ENCODE peak calls at places on chromosomes 3 and 15, in eight cellular contexts. W is GF-D8; V is osteocyte; U is DMS153; C is dorsolateral prefrontal cortex; S is foreskin fibroblast; I is stimulated activated CD8-positive, alpha-beta memory T cell treated with anti-CD3 and anti-CD28 coated beads, Interleukin-15, amount 100 ng/mL, for 24 hours; P is NCI-H2081. A is an unnamed sample.

GRCh38 chr3:31389939-31390338 is 142.8 kb upstream of the STT3B start:
- DNase-seq in C (no peak), P (no peak), W (no peak), S (no peak), I (no peak), U (no peak), V (no peak), A (no peak)

GRCh38 chr3:36606871-36607765 is 157.2 kb downstream of the DCLK3 start:
- DNase-seq in V (no peak), W (no peak), I (no peak), P (peak; percentile 18), S (no peak), U (peak; percentile 86), C (no peak), A (no peak)

GRCh38 chr15:55791576-55792400 is 48.8 kb upstream of the PRTG start:
- DNase-seq in P (peak; percentile 21), C (no peak), U (peak; percentile 54), S (peak; percentile 71), W (no peak), I (no peak), V (no peak), A (peak; percentile 41)

GRCh38 chr3:46932455-46933225 is 43.9 kb downstream of the CCDC12 start:
- DNase-seq in P (no peak), V (no peak), U (no peak), C (peak; percentile 23), W (no peak), S (no peak), I (no peak), A (no peak)

GRCh38 chr15:39172380-39173281 is 408.2 kb upstream of the THBS1 start:
- DNase-seq in P (no peak), I (no peak), W (no peak), S (peak; percentile 38), V (peak; percentile 85), C (peak; percentile 31), U (no peak), A (peak; percentile 63)

GRCh38 chr3:175489406-175489805 is 630.3 kb downstream of the NAALADL2 start:
- DNase-seq in V (no peak), S (no peak), I (no peak), P (no peak), U (no peak), W (no peak), C (no peak), A (no peak)

GRCh38 chr3:179969525-179969924 is 67.2 kb downstream of the PEX5L start:
- DNase-seq in V (no peak), I (no peak), C (no peak), W (no peak), U (no peak), P (no peak), S (peak; percentile 0), A (peak; percentile 62)

GRCh38 chr15:42083605-42083908 is 10.8 kb downstream of the PLA2G4D start:
- DNase-seq in V (no peak), C (no peak), S (no peak), W (no peak), U (no peak), P (no peak), I (no peak), A (no peak)

GRCh38 chr15:40114218-40114617 is 5.5 kb upstream of the BMF start:
- DNase-seq in S (no peak), U (no peak), I (no peak), V (no peak), P (no peak), C (no peak), W (no peak), A (no peak)

GRCh38 chr3:11784962-11785361 is 61.7 kb downstream of the TAMM41 start:
- DNase-seq in I (no peak), U (no peak), V (no peak), S (no peak), C (no peak), P (no peak), W (no peak), A (no peak)

GRCh38 chr15:94858449-94858848 is 627.1 kb downstream of the MCTP2 start:
- DNase-seq in W (no peak), P (no peak), U (no peak), V (no peak), C (no peak), I (no peak), S (no peak), A (no peak)

GRCh38 chr3:6844723-6845122 is 16.2 kb upstream of the GRM7 start:
- DNase-seq in S (no peak), U (no peak), P (no peak), W (no peak), C (no peak), I (no peak), V (no peak), A (no peak)

GRCh38 chr15:89122532-89123525 is 34.6 kb downstream of the ABHD2 start:
- DNase-seq in S (no peak), W (no peak), I (no peak), V (no peak), C (no peak), P (peak; percentile 23), U (no peak), A (no peak)

GRCh38 chr3:45640724-45641361 is 46.3 kb downstream of the LIMD1 start:
- DNase-seq in C (no peak), S (no peak), I (no peak), P (no peak), W (no peak), V (peak; percentile 48), U (no peak), A (no peak)

GRCh38 chr15:63858881-63859280 is 25.1 kb upstream of the HERC1 start:
- DNase-seq in W (no peak), V (no peak), P (no peak), U (no peak), I (no peak), S (no peak), C (no peak), A (no peak)

GRCh38 chr3:124149774-124150173 is 157.8 kb upstream of the ROPN1 start:
- DNase-seq in I (no peak), S (no peak), V (no peak), U (no peak), W (no peak), P (peak; percentile 17), C (no peak), A (no peak)

GRCh38 chr3:23518441-23518840 is 287.3 kb upstream of the UBE2E1 start:
- DNase-seq in W (no peak), U (no peak), P (no peak), I (no peak), S (no peak), V (no peak), C (no peak), A (no peak)

GRCh38 chr3:123618768-123619484 is 34.1 kb upstream of the HACD2 start:
- DNase-seq in P (peak; percentile 4), V (no peak), U (no peak), S (peak; percentile 77), I (no peak), C (peak; percentile 52), W (peak; percentile 71), A (peak; percentile 72)

GRCh38 chr3:25018909-25019308 is 409.2 kb upstream of the RARB start:
- DNase-seq in S (no peak), P (no peak), U (no peak), C (no peak), W (no peak), V (no peak), I (no peak), A (no peak)

GRCh38 chr3:172383306-172383796 is 64.9 kb downstream of the GHSR start:
- DNase-seq in P (no peak), W (no peak), V (no peak), S (no peak), C (no peak), U (no peak), I (no peak), A (no peak)

GRCh38 chr3:53109822-53110771 is 20.1 kb downstream of the RFT1 start:
- DNase-seq in W (peak; percentile 33), C (no peak), V (no peak), I (no peak), P (no peak), U (no peak), S (peak; percentile 81), A (peak; percentile 17)

GRCh38 chr3:101351834-101352233 is 31.5 kb upstream of the IMPG2 start:
- DNase-seq in V (no peak), W (no peak), C (no peak), U (no peak), I (no peak), P (no peak), S (no peak), A (no peak)

GRCh38 chr3:114624047-114624445 is 330.2 kb downstream of the TIGIT start:
- DNase-seq in I (no peak), U (peak; percentile 15), P (no peak), S (peak; percentile 25), W (no peak), V (no peak), C (peak; percentile 33), A (peak; percentile 40)

GRCh38 chr15:57326196-57326595 is 50.1 kb upstream of the CGNL1 start:
- DNase-seq in S (no peak), V (no peak), P (no peak), C (no peak), W (no peak), U (no peak), I (no peak), A (no peak)

GRCh38 chr3:81443948-81444347 is 317.5 kb downstream of the GBE1 start:
- DNase-seq in V (no peak), I (no peak), W (no peak), P (no peak), C (no peak), U (no peak), S (no peak), A (no peak)

GRCh38 chr15:45634442-45635190 is at the start of gene SQOR:
- DNase-seq in V (peak; percentile 88), W (peak; percentile 41), C (peak; percentile 44), U (no peak), S (peak; percentile 81), I (peak; percentile 35), P (peak; percentile 37), A (peak; percentile 85)

GRCh38 chr3:71537211-71537611 is 46.3 kb downstream of the FOXP1 start:
- DNase-seq in S (peak; percentile 87), V (peak; percentile 86), W (no peak), P (no peak), U (no peak), I (no peak), C (no peak), A (peak; percentile 91)

GRCh38 chr15:70400766-70401541 is 303.2 kb upstream of the TLE3 start:
- DNase-seq in C (no peak), I (no peak), U (no peak), P (no peak), S (no peak), W (no peak), V (no peak), A (no peak)

GRCh38 chr3:129461461-129462146 is 21.6 kb downstream of the IFT122 start:
- DNase-seq in S (no peak), C (no peak), I (no peak), V (no peak), P (no peak), W (no peak), U (no peak), A (no peak)

GRCh38 chr3:177196473-177197040 is 725 bp downstream of the TBL1XR1 start:
- DNase-seq in V (no peak), I (peak; percentile 29), P (peak; percentile 43), C (no peak), S (no peak), U (no peak), W (peak; percentile 15), A (no peak)

GRCh38 chr3:179715582-179715981 is 62.7 kb downstream of the USP13 start:
- DNase-seq in P (no peak), W (no peak), V (no peak), U (no peak), S (no peak), C (no peak), I (no peak), A (no peak)

GRCh38 chr15:59437777-59438574 is at the start of gene FAM81A:
- DNase-seq in V (peak; percentile 88), S (peak; percentile 58), P (peak; percentile 80), I (peak; percentile 6), W (no peak), C (peak; percentile 91), U (peak; percentile 42), A (peak; percentile 72)

GRCh38 chr3:124887996-124888298 is 782 bp upstream of the ITGB5 start:
- DNase-seq in S (no peak), W (no peak), V (no peak), P (no peak), C (no peak), I (no peak), U (no peak), A (no peak)

GRCh38 chr3:100782359-100782758 is 73.1 kb downstream of the TFG start:
- DNase-seq in I (no peak), W (no peak), V (no peak), P (no peak), C (no peak), U (no peak), S (peak; percentile 8), A (no peak)

A was measured in MG63.